ENCODE peak calls at places on chromosomes 3 and 15, in four cellular contexts. One of them, this sample, is unnamed.

GRCh38 chr3:133531981-133532380 is 41.5 kb upstream of the CDV3 start:
- DNase-seq in posterior vena cava: no peak
- DNase-seq in stimulated activated CD8-positive, alpha-beta memory T cell treated with anti-CD3 and anti-CD28 coated beads, Interleukin-4, amount 100 ng/mL, for 4 hours: no peak
- DNase-seq in smooth muscle cell of the brain vasculature: no peak
- DNase-seq in this sample: no peak

GRCh38 chr15:75203017-75203907 is 1.6 kb downstream of the C15orf39 start:
- DNase-seq in stimulated activated CD8-positive, alpha-beta memory T cell treated with anti-CD3 and anti-CD28 coated beads, Interleukin-4, amount 100 ng/mL, for 4 hours: no peak
- DNase-seq in smooth muscle cell of the brain vasculature: no peak
- DNase-seq in posterior vena cava: no peak
- DNase-seq in this sample: no peak

GRCh38 chr15:77060560-77060959 is 10.3 kb downstream of the TSPAN3 start:
- DNase-seq in stimulated activated CD8-positive, alpha-beta memory T cell treated with anti-CD3 and anti-CD28 coated beads, Interleukin-4, amount 100 ng/mL, for 4 hours: no peak
- DNase-seq in smooth muscle cell of the brain vasculature: no peak
- DNase-seq in posterior vena cava: no peak
- DNase-seq in this sample: no peak

GRCh38 chr3:111539351-111540331 is 2.4 kb upstream of the CD96 start:
- DNase-seq in stimulated activated CD8-positive, alpha-beta memory T cell treated with anti-CD3 and anti-CD28 coated beads, Interleukin-4, amount 100 ng/mL, for 4 hours: peak
- DNase-seq in posterior vena cava: no peak
- DNase-seq in smooth muscle cell of the brain vasculature: peak
- DNase-seq in this sample: peak

GRCh38 chr15:76312540-76313174 is 1.4 kb upstream of the ETFA start:
- DNase-seq in posterior vena cava: no peak
- DNase-seq in smooth muscle cell of the brain vasculature: no peak
- DNase-seq in stimulated activated CD8-positive, alpha-beta memory T cell treated with anti-CD3 and anti-CD28 coated beads, Interleukin-4, amount 100 ng/mL, for 4 hours: no peak
- DNase-seq in this sample: no peak

GRCh38 chr15:40706121-40706520 is 11.1 kb downstream of the RAD51 start:
- DNase-seq in stimulated activated CD8-positive, alpha-beta memory T cell treated with anti-CD3 and anti-CD28 coated beads, Interleukin-4, amount 100 ng/mL, for 4 hours: no peak
- DNase-seq in posterior vena cava: no peak
- DNase-seq in smooth muscle cell of the brain vasculature: no peak
- DNase-seq in this sample: no peak

GRCh38 chr3:86708908-86709307 is 282.0 kb downstream of the VGLL3 start:
- DNase-seq in posterior vena cava: peak
- DNase-seq in stimulated activated CD8-positive, alpha-beta memory T cell treated with anti-CD3 and anti-CD28 coated beads, Interleukin-4, amount 100 ng/mL, for 4 hours: no peak
- DNase-seq in smooth muscle cell of the brain vasculature: no peak
- DNase-seq in this sample: no peak

GRCh38 chr3:120144267-120144666 is 50.0 kb upstream of the GSK3B start:
- DNase-seq in stimulated activated CD8-positive, alpha-beta memory T cell treated with anti-CD3 and anti-CD28 coated beads, Interleukin-4, amount 100 ng/mL, for 4 hours: no peak
- DNase-seq in smooth muscle cell of the brain vasculature: no peak
- DNase-seq in posterior vena cava: no peak
- DNase-seq in this sample: no peak

GRCh38 chr3:55487376-55488241 is 503 bp upstream of the WNT5A start:
- DNase-seq in smooth muscle cell of the brain vasculature: no peak
- DNase-seq in posterior vena cava: no peak
- DNase-seq in stimulated activated CD8-positive, alpha-beta memory T cell treated with anti-CD3 and anti-CD28 coated beads, Interleukin-4, amount 100 ng/mL, for 4 hours: no peak
- DNase-seq in this sample: no peak

GRCh38 chr3:4571690-4572334 is 78.7 kb downstream of the ITPR1 start:
- DNase-seq in smooth muscle cell of the brain vasculature: no peak
- DNase-seq in posterior vena cava: no peak
- DNase-seq in stimulated activated CD8-positive, alpha-beta memory T cell treated with anti-CD3 and anti-CD28 coated beads, Interleukin-4, amount 100 ng/mL, for 4 hours: no peak
- DNase-seq in this sample: no peak

GRCh38 chr15:37793851-37794250 is 140.6 kb upstream of the TMCO5A start:
- DNase-seq in stimulated activated CD8-positive, alpha-beta memory T cell treated with anti-CD3 and anti-CD28 coated beads, Interleukin-4, amount 100 ng/mL, for 4 hours: no peak
- DNase-seq in posterior vena cava: no peak
- DNase-seq in smooth muscle cell of the brain vasculature: no peak
- DNase-seq in this sample: no peak

GRCh38 chr3:52401551-52401950 is 43.4 kb downstream of the SEMA3G start:
- DNase-seq in smooth muscle cell of the brain vasculature: no peak
- DNase-seq in stimulated activated CD8-positive, alpha-beta memory T cell treated with anti-CD3 and anti-CD28 coated beads, Interleukin-4, amount 100 ng/mL, for 4 hours: no peak
- DNase-seq in posterior vena cava: peak
- DNase-seq in this sample: no peak

GRCh38 chr3:74839591-74839990 is 225.1 kb upstream of the CNTN3 start:
- DNase-seq in posterior vena cava: no peak
- DNase-seq in smooth muscle cell of the brain vasculature: no peak
- DNase-seq in stimulated activated CD8-positive, alpha-beta memory T cell treated with anti-CD3 and anti-CD28 coated beads, Interleukin-4, amount 100 ng/mL, for 4 hours: no peak
- DNase-seq in this sample: no peak

GRCh38 chr3:52005571-52005986 is 9.9 kb upstream of the RPL29 start:
- DNase-seq in posterior vena cava: no peak
- DNase-seq in stimulated activated CD8-positive, alpha-beta memory T cell treated with anti-CD3 and anti-CD28 coated beads, Interleukin-4, amount 100 ng/mL, for 4 hours: no peak
- DNase-seq in smooth muscle cell of the brain vasculature: no peak
- DNase-seq in this sample: no peak

GRCh38 chr3:191143224-191143623 is 55.8 kb upstream of the OSTN start:
- DNase-seq in smooth muscle cell of the brain vasculature: no peak
- DNase-seq in posterior vena cava: no peak
- DNase-seq in stimulated activated CD8-positive, alpha-beta memory T cell treated with anti-CD3 and anti-CD28 coated beads, Interleukin-4, amount 100 ng/mL, for 4 hours: no peak
- DNase-seq in this sample: no peak

GRCh38 chr15:63178034-63178433 is 11.4 kb upstream of the RAB8B start:
- DNase-seq in smooth muscle cell of the brain vasculature: no peak
- DNase-seq in stimulated activated CD8-positive, alpha-beta memory T cell treated with anti-CD3 and anti-CD28 coated beads, Interleukin-4, amount 100 ng/mL, for 4 hours: no peak
- DNase-seq in posterior vena cava: no peak
- DNase-seq in this sample: no peak

GRCh38 chr3:133487920-133488540 is 85.5 kb upstream of the CDV3 start:
- DNase-seq in posterior vena cava: no peak
- DNase-seq in smooth muscle cell of the brain vasculature: no peak
- DNase-seq in stimulated activated CD8-positive, alpha-beta memory T cell treated with anti-CD3 and anti-CD28 coated beads, Interleukin-4, amount 100 ng/mL, for 4 hours: peak
- DNase-seq in this sample: peak

GRCh38 chr15:47987908-47988532 is 132.8 kb upstream of the SLC24A5 start:
- DNase-seq in smooth muscle cell of the brain vasculature: peak
- DNase-seq in posterior vena cava: no peak
- DNase-seq in stimulated activated CD8-positive, alpha-beta memory T cell treated with anti-CD3 and anti-CD28 coated beads, Interleukin-4, amount 100 ng/mL, for 4 hours: no peak
- DNase-seq in this sample: no peak

GRCh38 chr3:18432752-18433151 is 7.6 kb upstream of the SATB1 start:
- DNase-seq in posterior vena cava: no peak
- DNase-seq in stimulated activated CD8-positive, alpha-beta memory T cell treated with anti-CD3 and anti-CD28 coated beads, Interleukin-4, amount 100 ng/mL, for 4 hours: no peak
- DNase-seq in smooth muscle cell of the brain vasculature: no peak
- DNase-seq in this sample: no peak

GRCh38 chr3:197125601-197126000 is 96.0 kb upstream of the MELTF start:
- DNase-seq in stimulated activated CD8-positive, alpha-beta memory T cell treated with anti-CD3 and anti-CD28 coated beads, Interleukin-4, amount 100 ng/mL, for 4 hours: no peak
- DNase-seq in posterior vena cava: no peak
- DNase-seq in smooth muscle cell of the brain vasculature: no peak
- DNase-seq in this sample: no peak

GRCh38 chr3:173135059-173135458 is 6.0 kb downstream of the SPATA16 start:
- DNase-seq in stimulated activated CD8-positive, alpha-beta memory T cell treated with anti-CD3 and anti-CD28 coated beads, Interleukin-4, amount 100 ng/mL, for 4 hours: no peak
- DNase-seq in posterior vena cava: no peak
- DNase-seq in smooth muscle cell of the brain vasculature: no peak
- DNase-seq in this sample: no peak

This sample was measured in central memory CD4-positive, alpha-beta T cell.